ENCODE peak calls at places on chromosomes 5 and 9, in six cellular contexts. L is K562, J is ovary, N is stomach, Y is A549, Z is adrenal gland. K is an unnamed sample.
A peak's percentile ranks its signal among the peaks of the same experiment; 100 is the strongest.

GRCh38 chr5:91864902-91865420 is 481.8 kb upstream of the ARRDC3 start:
- DNase-seq in L (no peak), J (no peak), N (no peak), Y (peak; percentile 29), Z (no peak), K (no peak)

GRCh38 chr5:23977996-23978395 is 470.6 kb downstream of the PRDM9 start:
- DNase-seq in L (peak; percentile 42), J (no peak), N (no peak), Y (peak; percentile 35), Z (no peak), K (peak; percentile 60)

GRCh38 chr5:141623197-141623596 is 4.4 kb upstream of the DIAPH1 start:
- DNase-seq in L (no peak), J (no peak), N (no peak), Y (no peak), Z (no peak), K (no peak)

GRCh38 chr5:180900178-180900577 is 1.2 kb downstream of the BTNL8 start:
- DNase-seq in L (no peak), J (no peak), N (no peak), Y (no peak), Z (no peak), K (no peak)

GRCh38 chr5:173758675-173759074 is 129.5 kb upstream of the CPEB4 start:
- DNase-seq in L (no peak), J (no peak), N (no peak), Y (no peak), Z (peak; percentile 44), K (no peak)

GRCh38 chr5:150340614-150341265 is 16.8 kb upstream of the TCOF1 start:
- DNase-seq in L (no peak), J (no peak), N (no peak), Y (no peak), Z (no peak), K (no peak)

GRCh38 chr5:75214928-75215327 is 21.8 kb downstream of the ANKRD31 start:
- DNase-seq in L (no peak), J (no peak), N (no peak), Y (no peak), Z (no peak), K (no peak)

GRCh38 chr9:114369567-114370240 is 18.1 kb downstream of the AKNA start:
- DNase-seq in L (no peak), J (no peak), N (no peak), Y (no peak), Z (no peak), K (no peak)

GRCh38 chr9:115373000-115373709 is 255.2 kb upstream of the TNC start:
- DNase-seq in L (no peak), J (no peak), N (peak; percentile 38), Y (peak; percentile 90), Z (no peak), K (no peak)

GRCh38 chr9:83449981-83450380 is 88.2 kb downstream of the FRMD3 start:
- DNase-seq in L (no peak), J (no peak), N (no peak), Y (no peak), Z (no peak), K (no peak)

GRCh38 chr9:78811562-78812276 is 514.8 kb downstream of the PSAT1 start:
- DNase-seq in L (no peak), J (no peak), N (no peak), Y (no peak), Z (no peak), K (no peak)

GRCh38 chr5:32280656-32281081 is 32.1 kb downstream of the MTMR12 start:
- DNase-seq in L (no peak), J (no peak), N (no peak), Y (no peak), Z (no peak), K (no peak)

GRCh38 chr5:16544607-16545374 is 72.0 kb downstream of the RETREG1 start:
- DNase-seq in L (no peak), J (no peak), N (no peak), Y (no peak), Z (no peak), K (no peak)

GRCh38 chr9:589723-590122 is 251.8 kb upstream of the DMRT1 start:
- DNase-seq in L (no peak), J (no peak), N (no peak), Y (peak; percentile 16), Z (no peak), K (no peak)

GRCh38 chr9:130072515-130073235 is 19.0 kb downstream of the GPR107 start:
- DNase-seq in L (no peak), J (no peak), N (no peak), Y (no peak), Z (no peak), K (no peak)

GRCh38 chr5:82551220-82551619 is 273.1 kb upstream of the RPS23 start:
- DNase-seq in L (no peak), J (no peak), N (no peak), Y (no peak), Z (no peak), K (no peak)

GRCh38 chr5:174119386-174119785 is 73.9 kb downstream of the NSG2 start:
- DNase-seq in L (no peak), J (no peak), N (no peak), Y (no peak), Z (no peak), K (no peak)

GRCh38 chr9:91045036-91045435 is 243.4 kb downstream of the SYK start:
- DNase-seq in L (no peak), J (no peak), N (no peak), Y (no peak), Z (no peak), K (no peak)

GRCh38 chr5:115494570-115495289 is 49.8 kb downstream of the FEM1C start:
- DNase-seq in L (no peak), J (no peak), N (no peak), Y (no peak), Z (no peak), K (no peak)

GRCh38 chr5:74885170-74885569 is 19.0 kb upstream of the FAM169A start:
- DNase-seq in L (no peak), J (no peak), N (no peak), Y (no peak), Z (no peak), K (no peak)

GRCh38 chr9:33923079-33923478 is 106.1 kb downstream of the UBE2R2 start:
- DNase-seq in L (no peak), J (no peak), N (no peak), Y (no peak), Z (no peak), K (no peak)

GRCh38 chr9:33927694-33928093 is 110.7 kb downstream of the UBE2R2 start:
- DNase-seq in L (no peak), J (no peak), N (no peak), Y (no peak), Z (peak; percentile 46), K (no peak)

GRCh38 chr9:33924978-33925797 is 108.2 kb downstream of the UBE2R2 start:
- DNase-seq in L (no peak), J (peak; percentile 51), N (peak; percentile 67), Y (peak; percentile 63), Z (peak; percentile 62), K (peak; percentile 82)

GRCh38 chr9:33923998-33924701 is 107.2 kb downstream of the UBE2R2 start:
- DNase-seq in L (no peak), J (no peak), N (peak; percentile 60), Y (no peak), Z (no peak), K (no peak)

DNA sequence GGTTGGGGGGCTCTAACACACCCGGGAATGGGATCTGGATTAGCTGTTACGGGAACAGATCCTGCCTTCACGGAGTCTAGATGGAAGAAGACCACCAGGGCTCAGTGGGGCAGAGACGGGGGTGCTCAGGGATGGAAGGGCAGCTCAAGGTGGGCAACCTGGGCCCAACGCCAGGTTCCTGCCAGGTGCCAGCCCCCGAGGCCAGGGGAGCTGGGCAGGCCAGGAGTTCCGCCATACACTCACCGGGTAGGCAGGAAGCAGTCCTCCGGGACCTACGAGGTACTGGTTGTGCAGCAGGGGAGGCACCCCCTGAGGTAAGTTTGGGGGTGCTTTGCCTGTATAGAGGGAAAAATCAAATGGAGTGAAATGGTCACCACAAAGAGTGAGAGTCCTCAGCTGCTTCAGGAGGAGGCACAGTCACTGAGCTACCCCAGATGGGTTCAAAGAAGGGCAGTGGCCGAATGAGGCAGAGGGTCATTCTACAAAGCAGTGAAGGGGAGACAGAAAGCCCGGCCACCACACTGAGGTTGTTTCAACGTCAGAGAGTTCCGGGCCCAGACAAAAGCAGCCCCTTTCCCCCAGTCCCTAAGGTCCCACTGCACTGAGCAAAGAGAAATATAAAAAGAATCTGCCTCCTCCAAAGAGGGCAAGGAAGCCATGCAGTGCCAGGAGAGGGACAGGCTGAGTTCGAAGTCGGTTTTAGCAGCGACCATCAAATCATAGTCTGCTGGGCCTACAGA is 110.0 kb downstream of the UBE2R2 start:
- DNase-seq in L (no peak), J (no peak), N (no peak), Y (no peak), Z (no peak), K (no peak)
- H3K4me3 ChIP-seq in L (no peak overlapping the region), J (no peak overlapping the region), N (no peak overlapping the region), Y (no peak overlapping the region), Z (no peak overlapping the region), K (no peak overlapping the region)

DNA sequence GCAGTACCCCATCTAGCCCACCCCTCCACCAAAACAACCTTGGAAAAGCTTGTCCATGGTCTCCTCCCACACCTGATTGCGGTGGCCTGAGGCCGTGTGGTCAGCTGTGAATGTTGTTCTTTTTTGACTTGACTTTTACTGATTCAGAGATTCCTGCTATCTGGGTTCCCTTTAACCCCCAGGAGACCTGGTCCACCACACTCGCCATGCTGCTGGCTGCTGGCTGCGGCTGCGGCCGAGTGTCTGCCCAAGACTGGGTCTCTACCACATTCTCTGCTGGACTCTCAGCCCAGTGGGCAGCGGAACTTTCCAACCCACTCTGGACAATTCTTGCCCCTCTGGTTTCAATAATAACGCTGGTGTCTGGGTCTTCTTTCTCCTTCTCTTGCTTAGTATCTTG is 28.4 kb downstream of the FGF1 start:
- DNase-seq in L (no peak), J (no peak), N (no peak), Y (no peak), Z (no peak), K (no peak)
- H3K4me1 ChIP-seq in L (no peaks in the 10 kb centered on the region), J (no peaks in the 10 kb centered on the region), N (peaks cover 6% of the 10 kb centered on the region), Y (peaks cover 4% of the 10 kb centered on the region), Z (no peaks in the 10 kb centered on the region), K (peaks cover 21% of the 10 kb centered on the region)

DNA sequence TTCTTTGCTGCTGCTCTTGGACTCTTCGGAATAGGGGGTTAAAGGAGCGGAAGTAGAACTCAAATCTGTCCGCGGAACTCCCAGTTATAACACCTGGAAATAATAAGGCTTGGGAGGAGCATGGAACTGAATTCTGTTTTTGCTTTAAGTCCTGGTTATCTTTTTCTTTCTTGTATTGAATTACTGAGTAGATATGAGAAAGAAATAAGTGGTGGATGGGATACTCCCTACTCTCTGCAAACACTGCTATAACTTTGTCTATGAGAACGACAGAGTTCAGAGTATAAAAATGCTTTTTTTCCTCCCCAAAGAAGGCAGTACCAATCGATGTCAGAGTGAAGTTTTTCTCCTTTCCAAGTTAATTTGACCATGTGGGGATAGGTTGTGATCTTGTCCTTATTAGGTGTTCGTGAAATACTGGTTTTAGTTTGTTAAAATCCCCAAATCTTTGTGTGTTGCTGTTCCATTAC is 1.2 kb downstream of the RIC1 start:
- DNase-seq in L (no peak), J (no peak), N (no peak), Y (peak; percentile 36), Z (no peak), K (no peak)
- TF ChIP-seq POLR2A in L (no peak), J (no peak), N (no peak), Y (no peak), Z (no peak), K (no peak)

GRCh38 chr5:105821800-105822199 is 1848.9 kb downstream of the EFNA5 start:
- DNase-seq in L (no peak), J (no peak), N (no peak), Y (no peak), Z (no peak), K (no peak)

GRCh38 chr5:105812356-105812755 is 1858.4 kb downstream of the EFNA5 start:
- DNase-seq in L (no peak), J (no peak), N (no peak), Y (no peak), Z (no peak), K (no peak)

GRCh38 chr5:105817906-105818305 is 1852.8 kb downstream of the EFNA5 start:
- DNase-seq in L (no peak), J (no peak), N (no peak), Y (peak; percentile 4), Z (no peak), K (no peak)

GRCh38 chr5:105817416-105817815 is 1853.3 kb downstream of the EFNA5 start:
- DNase-seq in L (no peak), J (no peak), N (no peak), Y (no peak), Z (no peak), K (no peak)
- H3K4me3 ChIP-seq in L (no peak overlapping the region), J (no peak overlapping the region), N (no peak overlapping the region), Y (no peak overlapping the region), Z (no peak overlapping the region), K (no peak overlapping the region)